ENCODE peak calls at places on chromosomes 4 and X, in five cellular contexts. One of them, this sample, is unnamed.

GRCh38 chr4:33369366-33369899 is 2649.3 kb downstream of the PCDH7 start:
- DNase-seq in fibroblast of mammary gland: peak
- DNase-seq in IMR-90: peak
- DNase-seq in omental fat pad: no peak
- DNase-seq in type B pancreatic cell: no peak
- DNase-seq in this sample: no peak

GRCh38 chrX:18676470-18676869 is 4.6 kb upstream of the RS1 start:
- DNase-seq in omental fat pad: no peak
- DNase-seq in IMR-90: peak
- DNase-seq in type B pancreatic cell: no peak
- DNase-seq in fibroblast of mammary gland: peak
- DNase-seq in this sample: no peak

GRCh38 chr4:172927096-172927495 is 241.5 kb upstream of the GALNT7 start:
- DNase-seq in IMR-90: no peak
- DNase-seq in fibroblast of mammary gland: no peak
- DNase-seq in type B pancreatic cell: no peak
- DNase-seq in omental fat pad: no peak
- DNase-seq in this sample: no peak

GRCh38 chr4:158261480-158261879 is 51.2 kb downstream of the TMEM144 start:
- DNase-seq in fibroblast of mammary gland: no peak
- DNase-seq in omental fat pad: no peak
- DNase-seq in type B pancreatic cell: no peak
- DNase-seq in IMR-90: no peak
- DNase-seq in this sample: no peak

GRCh38 chrX:10296581-10296980 is 139.8 kb downstream of the CLCN4 start:
- DNase-seq in omental fat pad: no peak
- DNase-seq in fibroblast of mammary gland: peak
- DNase-seq in IMR-90: peak
- DNase-seq in type B pancreatic cell: no peak
- DNase-seq in this sample: peak

GRCh38 chr4:56078866-56079265 is 130.1 kb downstream of the CEP135 start:
- DNase-seq in type B pancreatic cell: no peak
- DNase-seq in omental fat pad: no peak
- DNase-seq in fibroblast of mammary gland: no peak
- DNase-seq in IMR-90: no peak
- DNase-seq in this sample: no peak

GRCh38 chrX:40685352-40685918 is 38.1 kb upstream of the CXorf38 start:
- DNase-seq in type B pancreatic cell: no peak
- DNase-seq in omental fat pad: no peak
- DNase-seq in IMR-90: no peak
- DNase-seq in fibroblast of mammary gland: no peak
- DNase-seq in this sample: no peak

GRCh38 chr4:121096629-121097028 is 24.3 kb upstream of the NDNF start:
- DNase-seq in type B pancreatic cell: no peak
- DNase-seq in IMR-90: peak
- DNase-seq in fibroblast of mammary gland: peak
- DNase-seq in omental fat pad: no peak
- DNase-seq in this sample: peak

GRCh38 chr4:182916483-182917181 is 554 bp downstream of the DCTD start:
- DNase-seq in omental fat pad: peak
- DNase-seq in fibroblast of mammary gland: peak
- DNase-seq in type B pancreatic cell: no peak
- DNase-seq in IMR-90: peak
- DNase-seq in this sample: no peak

GRCh38 chrX:28135378-28136047 is 154.3 kb upstream of the DCAF8L1 start:
- DNase-seq in type B pancreatic cell: no peak
- DNase-seq in IMR-90: peak
- DNase-seq in omental fat pad: no peak
- DNase-seq in fibroblast of mammary gland: peak
- DNase-seq in this sample: no peak

GRCh38 chrX:49175435-49175834 is 3.7 kb downstream of the PLP2 start:
- DNase-seq in IMR-90: no peak
- DNase-seq in fibroblast of mammary gland: no peak
- DNase-seq in omental fat pad: no peak
- DNase-seq in type B pancreatic cell: no peak
- DNase-seq in this sample: no peak

GRCh38 chrX:120269379-120270035 is 18.9 kb downstream of the ZBTB33 start:
- DNase-seq in IMR-90: no peak
- DNase-seq in fibroblast of mammary gland: peak
- DNase-seq in type B pancreatic cell: no peak
- DNase-seq in omental fat pad: no peak
- DNase-seq in this sample: no peak

GRCh38 chr4:47315346-47315745 is 148.2 kb downstream of the COMMD8 start:
- DNase-seq in type B pancreatic cell: no peak
- DNase-seq in omental fat pad: no peak
- DNase-seq in fibroblast of mammary gland: peak
- DNase-seq in IMR-90: peak
- DNase-seq in this sample: no peak

GRCh38 chrX:17473021-17473420 is 98.0 kb downstream of the NHS start:
- DNase-seq in IMR-90: no peak
- DNase-seq in omental fat pad: no peak
- DNase-seq in type B pancreatic cell: no peak
- DNase-seq in fibroblast of mammary gland: no peak
- DNase-seq in this sample: no peak

GRCh38 chr4:111697176-111697962 is 447.9 kb upstream of the FAM241A start:
- DNase-seq in fibroblast of mammary gland: no peak
- DNase-seq in type B pancreatic cell: no peak
- DNase-seq in omental fat pad: no peak
- DNase-seq in IMR-90: no peak
- DNase-seq in this sample: no peak

GRCh38 chr4:22356996-22357596 is 158.8 kb downstream of the ADGRA3 start:
- DNase-seq in type B pancreatic cell: no peak
- DNase-seq in omental fat pad: no peak
- DNase-seq in IMR-90: peak
- DNase-seq in fibroblast of mammary gland: peak
- DNase-seq in this sample: peak

GRCh38 chr4:7335363-7336066 is 99.2 kb downstream of the PSAPL1 start:
- DNase-seq in fibroblast of mammary gland: no peak
- DNase-seq in type B pancreatic cell: no peak
- DNase-seq in omental fat pad: no peak
- DNase-seq in IMR-90: peak
- DNase-seq in this sample: no peak

GRCh38 chrX:13076176-13076956 is 31.9 kb upstream of the FAM9C start:
- DNase-seq in type B pancreatic cell: no peak
- DNase-seq in omental fat pad: no peak
- DNase-seq in fibroblast of mammary gland: peak
- DNase-seq in IMR-90: peak
- DNase-seq in this sample: no peak

GRCh38 chrX:9130031-9130430 is 96.1 kb upstream of the FAM9B start:
- DNase-seq in type B pancreatic cell: no peak
- DNase-seq in omental fat pad: no peak
- DNase-seq in IMR-90: no peak
- DNase-seq in fibroblast of mammary gland: no peak
- DNase-seq in this sample: no peak

GRCh38 chrX:149825424-149825823 is 43.7 kb downstream of the MAGEA9 start:
- DNase-seq in omental fat pad: no peak
- DNase-seq in fibroblast of mammary gland: peak
- DNase-seq in type B pancreatic cell: no peak
- DNase-seq in IMR-90: no peak
- DNase-seq in this sample: no peak

GRCh38 chr4:79253168-79253567 is 72.7 kb downstream of the NAA11 start:
- DNase-seq in type B pancreatic cell: no peak
- DNase-seq in omental fat pad: no peak
- DNase-seq in IMR-90: no peak
- DNase-seq in fibroblast of mammary gland: no peak
- DNase-seq in this sample: no peak

GRCh38 chrX:85243761-85244410 is at the start of the genes SATL1 and ZNF711:
- DNase-seq in type B pancreatic cell: peak
- DNase-seq in IMR-90: peak
- DNase-seq in fibroblast of mammary gland: peak
- DNase-seq in omental fat pad: no peak
- DNase-seq in this sample: no peak

GRCh38 chr4:54378461-54378860 is 149.4 kb downstream of the PDGFRA start:
- DNase-seq in IMR-90: peak
- DNase-seq in fibroblast of mammary gland: peak
- DNase-seq in type B pancreatic cell: no peak
- DNase-seq in omental fat pad: no peak
- DNase-seq in this sample: no peak

GRCh38 chr4:55910140-55910539 is 38.6 kb upstream of the CEP135 start:
- DNase-seq in IMR-90: peak
- DNase-seq in type B pancreatic cell: no peak
- DNase-seq in omental fat pad: no peak
- DNase-seq in fibroblast of mammary gland: peak
- DNase-seq in this sample: no peak

GRCh38 chr4:37780444-37781133 is 45.9 kb upstream of the PGM2 start:
- DNase-seq in IMR-90: no peak
- DNase-seq in type B pancreatic cell: no peak
- DNase-seq in fibroblast of mammary gland: peak
- DNase-seq in omental fat pad: no peak
- DNase-seq in this sample: no peak

GRCh38 chr4:163167333-163167626 is 590 bp upstream of the NAF1 start:
- DNase-seq in type B pancreatic cell: no peak
- DNase-seq in IMR-90: peak
- DNase-seq in omental fat pad: no peak
- DNase-seq in fibroblast of mammary gland: peak
- DNase-seq in this sample: no peak

GRCh38 chr4:14581741-14582140 is 420.5 kb upstream of the CPEB2 start:
- DNase-seq in IMR-90: no peak
- DNase-seq in omental fat pad: no peak
- DNase-seq in type B pancreatic cell: no peak
- DNase-seq in fibroblast of mammary gland: no peak
- DNase-seq in this sample: no peak

GRCh38 chrX:10729000-10729399 is 108.6 kb upstream of the MID1 start:
- DNase-seq in fibroblast of mammary gland: no peak
- DNase-seq in omental fat pad: no peak
- DNase-seq in IMR-90: no peak
- DNase-seq in type B pancreatic cell: no peak
- DNase-seq in this sample: no peak

GRCh38 chr4:156118821-156119220 is 165.2 kb upstream of the CTSO start:
- DNase-seq in fibroblast of mammary gland: no peak
- DNase-seq in omental fat pad: no peak
- DNase-seq in type B pancreatic cell: no peak
- DNase-seq in IMR-90: peak
- DNase-seq in this sample: no peak

GRCh38 chr4:156111706-156112105 is 158.0 kb upstream of the CTSO start:
- DNase-seq in IMR-90: no peak
- DNase-seq in fibroblast of mammary gland: no peak
- DNase-seq in type B pancreatic cell: no peak
- DNase-seq in omental fat pad: no peak
- DNase-seq in this sample: no peak

GRCh38 chr4:156109943-156110925 is 156.6 kb upstream of the CTSO start:
- DNase-seq in omental fat pad: no peak
- DNase-seq in fibroblast of mammary gland: peak
- DNase-seq in IMR-90: peak
- DNase-seq in type B pancreatic cell: no peak
- DNase-seq in this sample: no peak

GRCh38 chr4:156113138-156113537 is 159.5 kb upstream of the CTSO start:
- DNase-seq in fibroblast of mammary gland: no peak
- DNase-seq in omental fat pad: no peak
- DNase-seq in IMR-90: no peak
- DNase-seq in type B pancreatic cell: no peak
- DNase-seq in this sample: no peak
- TF ChIP-seq CTCF in fibroblast of mammary gland: peak
- TF ChIP-seq CTCF in omental fat pad: no peak
- TF ChIP-seq CTCF in IMR-90: no peak
- TF ChIP-seq CTCF in type B pancreatic cell: peak
- TF ChIP-seq CTCF in this sample: no peak

DNA sequence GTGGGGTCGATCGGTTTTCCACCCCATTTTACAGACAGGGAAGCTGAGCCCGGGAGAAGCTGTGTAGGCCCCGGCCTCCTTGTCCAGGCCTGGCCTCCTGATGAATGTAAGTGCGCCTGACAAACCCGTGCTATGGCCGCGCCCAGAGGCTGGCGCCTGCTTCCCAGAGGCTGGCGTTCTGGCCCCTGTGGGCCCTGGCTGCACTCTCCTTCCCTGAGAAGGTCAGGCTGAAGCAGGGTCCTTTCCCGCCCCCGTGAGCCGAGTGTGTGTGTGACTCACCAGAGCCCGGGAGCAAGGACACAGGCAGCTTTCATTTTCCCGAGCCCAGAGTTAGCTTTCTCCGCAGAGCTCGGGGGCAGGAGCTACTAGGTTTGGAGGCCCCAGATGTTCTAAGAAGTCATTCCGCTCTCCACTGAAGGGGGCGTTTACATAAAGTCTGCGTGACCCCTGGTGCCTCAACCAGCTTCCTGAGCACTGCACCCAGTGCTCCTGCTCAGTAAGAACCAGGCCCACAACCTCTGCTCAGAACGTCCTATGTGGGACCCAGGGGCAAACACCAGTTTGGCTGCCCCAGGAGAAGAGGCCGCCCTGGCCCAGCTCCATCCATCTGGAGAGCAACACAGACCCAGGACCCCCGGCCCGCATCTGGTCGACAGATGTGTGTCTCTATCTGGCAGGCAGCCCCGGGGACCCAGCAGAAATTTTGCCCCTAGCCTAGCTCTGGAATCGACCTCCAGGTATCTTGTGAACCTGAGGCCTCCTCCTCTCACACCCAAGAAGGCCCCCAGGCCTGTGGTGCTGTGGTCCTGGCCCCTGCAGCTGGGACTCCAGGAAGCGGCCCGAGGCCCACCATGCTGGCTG is 13.6 kb downstream of the UVSSA start:
- DNase-seq in type B pancreatic cell: no peak
- DNase-seq in fibroblast of mammary gland: peak
- DNase-seq in omental fat pad: no peak
- DNase-seq in IMR-90: peak
- DNase-seq in this sample: no peak
- TF ChIP-seq CTCF in type B pancreatic cell: no peak
- TF ChIP-seq CTCF in fibroblast of mammary gland: no peak
- TF ChIP-seq CTCF in omental fat pad: no peak
- TF ChIP-seq CTCF in IMR-90: no peak
- TF ChIP-seq CTCF in this sample: no peak

GRCh38 chr4:64533637-64534036 is 124.4 kb upstream of the TECRL start:
- DNase-seq in type B pancreatic cell: no peak
- DNase-seq in IMR-90: no peak
- DNase-seq in fibroblast of mammary gland: no peak
- DNase-seq in omental fat pad: no peak
- DNase-seq in this sample: no peak

GRCh38 chr4:64539234-64539849 is 130.1 kb upstream of the TECRL start:
- DNase-seq in type B pancreatic cell: no peak
- DNase-seq in fibroblast of mammary gland: peak
- DNase-seq in IMR-90: peak
- DNase-seq in omental fat pad: no peak
- DNase-seq in this sample: peak

GRCh38 chr4:64533159-64533558 is 123.9 kb upstream of the TECRL start:
- DNase-seq in type B pancreatic cell: no peak
- DNase-seq in fibroblast of mammary gland: no peak
- DNase-seq in omental fat pad: no peak
- DNase-seq in IMR-90: no peak
- DNase-seq in this sample: no peak

DNA sequence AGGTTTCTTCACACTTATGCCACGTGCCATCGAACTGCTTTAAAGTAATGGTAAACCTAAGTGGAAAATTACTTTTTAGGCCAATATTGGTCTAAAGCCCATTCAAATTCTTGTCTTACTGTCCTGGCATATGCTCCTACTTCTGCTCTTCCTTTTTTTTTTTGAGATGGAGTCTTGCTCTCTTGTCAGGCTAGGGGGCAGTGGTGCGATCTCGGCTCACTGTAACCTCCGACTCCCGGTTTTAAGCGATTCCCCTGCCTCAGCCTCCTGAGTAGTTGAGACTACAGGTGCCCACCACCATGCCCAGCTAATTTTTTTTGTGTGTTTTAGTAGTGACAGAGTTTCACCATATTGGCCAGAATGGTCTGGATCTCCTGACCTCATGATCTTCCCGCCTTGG is 129.0 kb upstream of the TECRL start:
- DNase-seq in fibroblast of mammary gland: no peak
- DNase-seq in IMR-90: no peak
- DNase-seq in type B pancreatic cell: no peak
- DNase-seq in omental fat pad: no peak
- DNase-seq in this sample: no peak
- TF ChIP-seq CTCF in fibroblast of mammary gland: no peak
- TF ChIP-seq CTCF in IMR-90: no peak
- TF ChIP-seq CTCF in type B pancreatic cell: peak
- TF ChIP-seq CTCF in omental fat pad: no peak
- TF ChIP-seq CTCF in this sample: no peak

GRCh38 chr4:99563310-99564186 is at the start of gene TRMT10A:
- DNase-seq in omental fat pad: peak
- DNase-seq in type B pancreatic cell: peak
- DNase-seq in IMR-90: peak
- DNase-seq in fibroblast of mammary gland: peak
- DNase-seq in this sample: peak
- TF ChIP-seq CTCF in omental fat pad: no peak
- TF ChIP-seq CTCF in type B pancreatic cell: no peak
- TF ChIP-seq CTCF in IMR-90: no peak
- TF ChIP-seq CTCF in fibroblast of mammary gland: no peak
- TF ChIP-seq CTCF in this sample: no peak

This sample was measured in AG09319.